ENCODE peak calls at places on chromosomes 6 and 20, in six cellular contexts. E is gastrocnemius medialis, K is A549, M is neural crest cell, U is cardiac muscle cell, C is mammary epithelial cell. F is an unnamed sample.

GRCh38 chr20:38724603-38725457 is 544 bp downstream of the SLC32A1 start:
- DNase-seq in E (no peak), K (no peak), M (no peak), U (no peak), C (no peak), F (no peak)

GRCh38 chr6:81023007-81023582 is 729.4 kb downstream of the TENT5A start:
- DNase-seq in E (no peak), K (peak), M (no peak), U (no peak), C (no peak), F (peak)

GRCh38 chr6:138654715-138655634 is 118.6 kb upstream of the CCDC28A start:
- DNase-seq in E (no peak), K (no peak), M (no peak), U (peak), C (peak), F (peak)

GRCh38 chr20:15767636-15768369 is 805.4 kb downstream of the KIF16B start:
- DNase-seq in E (no peak), K (no peak), M (no peak), U (no peak), C (no peak), F (no peak)

GRCh38 chr6:83853178-83853967 is at the start of gene RIPPLY2:
- DNase-seq in E (no peak), K (peak), M (peak), U (peak), C (peak), F (no peak)

GRCh38 chr20:32993484-32994050 is 10.7 kb downstream of the SUN5 start:
- DNase-seq in E (no peak), K (no peak), M (no peak), U (no peak), C (no peak), F (no peak)

GRCh38 chr6:62285612-62286469 is at the start of gene KHDRBS2:
- DNase-seq in E (peak), K (peak), M (peak), U (peak), C (peak), F (no peak)

GRCh38 chr20:23826541-23827018 is at the start of gene CST2:
- DNase-seq in E (no peak), K (peak), M (no peak), U (peak), C (no peak), F (no peak)

GRCh38 chr6:24930386-24930785 is 5.4 kb downstream of the RIPOR2 start:
- DNase-seq in E (no peak), K (no peak), M (no peak), U (peak), C (no peak), F (no peak)

GRCh38 chr6:75830959-75831885 is 82.2 kb downstream of the MYO6 start:
- DNase-seq in E (no peak), K (no peak), M (no peak), U (peak), C (peak), F (peak)

GRCh38 chr20:23970049-23970448 is 18.5 kb downstream of the GGTLC1 start:
- DNase-seq in E (no peak), K (no peak), M (no peak), U (no peak), C (no peak), F (no peak)

GRCh38 chr6:116973992-116974391 is 97.0 kb downstream of the RFX6 start:
- DNase-seq in E (peak), K (no peak), M (no peak), U (no peak), C (no peak), F (no peak)

GRCh38 chr20:1320016-1320415 is 8.9 kb downstream of the SDCBP2 start:
- DNase-seq in E (no peak), K (no peak), M (no peak), U (no peak), C (no peak), F (no peak)

GRCh38 chr20:63224272-63225081 is 8.5 kb upstream of the YTHDF1 start:
- DNase-seq in E (no peak), K (peak), M (no peak), U (peak), C (peak), F (peak)

GRCh38 chr6:157424491-157425020 is 43.6 kb downstream of the ZDHHC14 start:
- DNase-seq in E (no peak), K (no peak), M (no peak), U (no peak), C (no peak), F (no peak)

GRCh38 chr20:50276119-50277063 is 85.8 kb downstream of the CEBPB start:
- DNase-seq in E (no peak), K (no peak), M (no peak), U (no peak), C (no peak), F (no peak)

GRCh38 chr20:37223053-37223452 is 38.6 kb downstream of the GHRH start:
- DNase-seq in E (no peak), K (peak), M (no peak), U (peak), C (peak), F (peak)

GRCh38 chr6:125749864-125750691 is 646 bp downstream of the HEY2 start:
- DNase-seq in E (no peak), K (no peak), M (peak), U (no peak), C (no peak), F (no peak)

GRCh38 chr6:79605968-79606764 is 25.0 kb upstream of the SH3BGRL2 start:
- DNase-seq in E (no peak), K (no peak), M (no peak), U (no peak), C (no peak), F (peak)

GRCh38 chr6:111925296-111925695 is 52.0 kb upstream of the FYN start:
- DNase-seq in E (no peak), K (no peak), M (no peak), U (peak), C (peak), F (peak)

GRCh38 chr6:81787313-81788068 is 35.0 kb upstream of the TENT5A start:
- DNase-seq in E (no peak), K (peak), M (no peak), U (peak), C (peak), F (peak)

GRCh38 chr20:50189681-50190250 is 864 bp upstream of the CEBPB start:
- DNase-seq in E (no peak), K (peak), M (no peak), U (peak), C (no peak), F (peak)

GRCh38 chr20:61986762-61987321 is 78.8 kb downstream of the TAF4 start:
- DNase-seq in E (no peak), K (no peak), M (no peak), U (no peak), C (no peak), F (no peak)

GRCh38 chr6:51213806-51214205 is 395.1 kb downstream of the TFAP2B start:
- DNase-seq in E (no peak), K (no peak), M (no peak), U (no peak), C (no peak), F (no peak)

GRCh38 chr20:25571817-25572216 is 13.5 kb downstream of the NINL start:
- DNase-seq in E (no peak), K (no peak), M (no peak), U (no peak), C (no peak), F (no peak)

GRCh38 chr6:110567957-110568696 is 91.7 kb upstream of the SLC22A16 start:
- DNase-seq in E (no peak), K (no peak), M (no peak), U (no peak), C (no peak), F (no peak)

DNA sequence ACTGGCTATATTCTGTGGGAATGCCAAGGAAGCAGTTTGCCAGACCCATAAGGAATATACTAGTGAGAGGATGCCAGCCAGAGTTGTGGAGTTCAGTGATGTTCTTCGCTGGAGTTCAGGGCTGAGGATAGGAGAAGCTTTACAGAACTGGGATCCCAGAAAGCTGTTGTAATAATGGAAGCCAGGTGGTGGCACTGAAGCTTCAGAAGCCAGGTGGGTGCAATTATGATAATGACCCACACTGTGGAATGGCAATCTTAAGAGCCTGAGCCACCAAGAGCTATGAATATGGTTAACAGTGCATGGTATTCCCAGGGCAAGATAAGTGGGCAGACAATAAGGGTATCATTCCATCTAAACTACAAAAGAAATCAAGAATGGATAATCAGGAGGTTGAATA is 25.1 kb upstream of the ENPP1 start:
- DNase-seq in E (no peak), K (no peak), M (no peak), U (no peak), C (no peak), F (peak)
- TF ChIP-seq CTCF in E (no peak), K (no peak), M (no peak), U (no peak), C (peak), F (no peak)

DNA sequence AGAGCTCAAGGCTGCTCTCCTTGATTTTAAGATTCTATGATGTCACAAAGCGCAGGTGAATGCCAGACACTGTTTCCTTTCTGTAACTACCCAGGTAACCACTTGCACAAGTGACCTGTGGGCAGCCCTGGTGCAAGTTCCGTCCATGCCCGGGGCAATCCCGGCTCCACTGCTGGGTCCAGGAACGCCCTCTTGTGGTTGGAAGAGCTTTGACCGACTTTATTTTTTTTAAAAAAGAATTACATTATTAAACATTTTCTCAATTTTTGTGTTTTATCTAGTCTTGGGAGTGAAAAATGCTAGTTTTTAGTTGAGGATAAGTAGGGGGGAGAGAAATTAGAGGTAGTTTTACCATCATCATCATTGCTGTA is 695.2 kb downstream of the QKI start:
- DNase-seq in E (peak), K (no peak), M (no peak), U (peak), C (no peak), F (peak)
- TF ChIP-seq CTCF in E (peak), K (peak), M (peak), U (peak), C (no peak), F (peak)

DNA sequence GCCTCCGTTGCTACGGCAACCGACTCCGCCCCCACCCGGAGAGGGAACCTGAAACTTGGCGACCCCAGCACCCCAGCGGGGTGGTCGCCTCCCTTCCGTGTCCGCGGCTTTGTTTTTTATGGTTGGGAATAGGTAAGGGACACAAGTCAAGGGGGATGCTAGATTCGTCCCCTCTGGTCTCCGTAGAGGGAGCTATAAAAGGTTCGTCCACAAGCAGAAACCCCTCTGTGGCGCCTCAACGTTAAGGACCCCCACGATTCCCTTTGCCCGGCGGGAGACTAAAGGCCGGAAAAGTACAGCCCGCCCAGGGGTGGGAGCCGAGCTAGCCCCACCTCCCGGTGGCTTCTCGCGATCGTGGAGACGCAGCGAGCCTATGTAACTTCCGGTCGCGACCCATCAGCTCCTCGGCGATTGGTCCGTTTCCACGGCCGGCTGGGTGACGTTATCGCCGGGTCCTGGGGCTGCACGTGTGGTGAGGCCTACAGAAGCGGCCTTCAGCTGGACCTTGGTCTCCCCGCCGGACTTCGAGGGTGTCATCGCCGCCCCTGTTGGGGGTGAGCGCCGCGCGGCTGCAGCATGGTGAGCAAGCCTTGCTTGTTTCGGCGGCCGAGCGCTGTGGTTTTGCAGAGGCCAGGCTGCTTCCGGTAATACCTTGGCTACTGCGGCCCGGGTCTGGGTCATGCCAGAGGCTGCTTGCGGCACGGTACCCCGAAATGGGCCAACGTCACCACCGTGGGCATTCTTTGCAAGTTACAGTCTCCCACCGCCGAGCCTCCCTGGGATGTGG is at the start of gene LTV1:
- DNase-seq in E (peak), K (peak), M (peak), U (peak), C (peak), F (peak)
- TF ChIP-seq CTCF in E (no peak), K (no peak), M (no peak), U (no peak), C (no peak), F (no peak)

GRCh38 chr20:6629564-6629963 is 137.9 kb upstream of the BMP2 start:
- DNase-seq in E (no peak), K (no peak), M (no peak), U (no peak), C (no peak), F (no peak)
- TF ChIP-seq CTCF in E (no peak), K (no peak), M (no peak), U (no peak), C (peak), F (no peak)

GRCh38 chr6:11522819-11523218 is 14.7 kb upstream of the TMEM170B start:
- DNase-seq in E (no peak), K (no peak), M (no peak), U (peak), C (no peak), F (peak)
- TF ChIP-seq CTCF in E (no peak), K (no peak), M (no peak), U (no peak), C (no peak), F (no peak)

F was measured in MCF 10A.